ENCODE peak calls at places on chromosomes 5 and 9, in ten cellular contexts. W is transverse colon; D is CD8-positive, alpha-beta T cell; X is lower lobe of right lung; Y is prostate gland; B is psoas muscle; H is stomach; U is tibial artery; G is brain microvascular endothelial cell; A is tibial nerve. Q is an unnamed sample.

GRCh38 chr5:103546858-103547257 is 15.7 kb downstream of the NUDT12 start:
- DNase-seq in W (no peak), G (no peak), U (no peak), A (no peak), B (no peak), Y (no peak), X (no peak), H (no peak), D (no peak), Q (no peak)

GRCh38 chr5:14239951-14240350 is 96.8 kb downstream of the TRIO start:
- DNase-seq in G (no peak), B (no peak), U (no peak), Y (no peak), D (no peak), W (no peak), A (no peak), X (no peak), H (no peak), Q (no peak)

GRCh38 chr9:81381694-81382093 is 307.7 kb downstream of the TLE1 start:
- DNase-seq in W (no peak), A (no peak), X (no peak), Y (no peak), D (no peak), U (no peak), H (no peak), G (no peak), B (no peak), Q (no peak)

GRCh38 chr5:25345240-25345771 is 700.5 kb upstream of the CDH10 start:
- DNase-seq in U (no peak), X (no peak), B (no peak), D (no peak), W (no peak), H (no peak), G (no peak), A (no peak), Y (no peak), Q (no peak)

GRCh38 chr5:58893551-58893950 is 310.7 kb downstream of the RAB3C start:
- DNase-seq in D (no peak), Y (no peak), U (no peak), H (no peak), B (no peak), G (no peak), A (no peak), X (no peak), W (no peak), Q (no peak)

GRCh38 chr9:129459550-129460322 is 161.2 kb downstream of the C9orf50 start:
- DNase-seq in H (no peak), G (no peak), B (no peak), W (peak; percentile 33), Y (no peak), A (no peak), D (peak; percentile 58), U (no peak), X (no peak), Q (no peak)

GRCh38 chr9:3329361-3329760 is 196.4 kb downstream of the RFX3 start:
- DNase-seq in G (no peak), A (no peak), Y (no peak), X (no peak), U (no peak), B (no peak), H (no peak), D (no peak), W (no peak), Q (no peak)

GRCh38 chr5:160287378-160288051 is 24.8 kb downstream of the CCNJL start:
- DNase-seq in A (no peak), B (peak; percentile 63), W (peak; percentile 54), H (peak; percentile 92), D (no peak), Y (peak; percentile 22), X (peak; percentile 90), G (peak; percentile 11), U (no peak), Q (peak; percentile 70)

GRCh38 chr9:12935714-12936113 is 160.9 kb downstream of the LURAP1L start:
- DNase-seq in X (no peak), H (no peak), U (no peak), Y (no peak), W (no peak), B (no peak), G (peak; percentile 63), D (no peak), A (no peak), Q (no peak)

GRCh38 chr5:40570408-40571129 is 109.1 kb upstream of the PTGER4 start:
- DNase-seq in W (no peak), H (no peak), U (no peak), A (no peak), D (no peak), X (no peak), B (no peak), G (peak; percentile 76), Y (no peak), Q (no peak)

GRCh38 chr5:118687085-118687484 is 301.3 kb downstream of the DTWD2 start:
- DNase-seq in H (no peak), D (no peak), Y (no peak), G (no peak), B (no peak), X (no peak), A (no peak), W (no peak), U (no peak), Q (no peak)

GRCh38 chr5:177512736-177513380 is 3.2 kb upstream of the DOK3 start:
- DNase-seq in H (no peak), B (no peak), X (no peak), W (no peak), U (no peak), A (no peak), D (no peak), G (no peak), Y (no peak), Q (no peak)

GRCh38 chr5:177514541-177514940 is 2.2 kb downstream of the DDX41 start:
- DNase-seq in X (no peak), G (no peak), Y (no peak), H (no peak), W (no peak), U (no peak), B (no peak), A (no peak), D (no peak), Q (no peak)

GRCh38 chr5:177516601-177517568 is at the start of gene DDX41:
- DNase-seq in A (peak; percentile 94), B (peak; percentile 99), H (peak; percentile 97), X (peak; percentile 98), U (peak; percentile 97), Y (peak; percentile 98), W (peak; percentile 98), D (peak; percentile 95), G (peak; percentile 98), Q (peak; percentile 95)

GRCh38 chr5:177513500-177513899 is 3.3 kb downstream of the DDX41 start:
- DNase-seq in W (no peak), H (no peak), G (no peak), A (no peak), D (no peak), Y (no peak), X (no peak), B (no peak), U (no peak), Q (peak; percentile 52)

DNA sequence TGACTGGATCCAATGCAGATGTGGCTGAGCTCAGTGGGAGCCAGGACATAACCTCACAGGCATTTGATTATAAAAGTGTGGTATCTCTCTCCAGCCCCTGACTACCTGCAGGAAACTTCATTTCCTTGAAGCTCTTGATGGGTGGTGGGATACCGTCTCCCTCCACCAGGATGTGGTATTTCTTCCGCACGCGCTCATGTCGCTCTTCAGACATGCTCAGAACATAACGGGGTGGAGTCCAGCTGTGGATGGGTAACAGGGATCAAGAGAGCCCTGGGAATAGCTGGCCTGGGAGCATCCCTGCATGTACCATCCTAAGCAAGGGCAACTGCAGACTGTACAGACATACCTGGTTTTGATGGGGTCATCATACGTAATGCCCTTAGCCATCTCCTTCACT is 1.2 kb downstream of the DDX41 start:
- DNase-seq in G (no peak), D (no peak), H (no peak), A (no peak), U (no peak), X (no peak), W (no peak), Y (no peak), B (no peak), Q (no peak)
- H3K36me3 ChIP-seq in G (peaks cover 66% of the 10 kb centered on the region), D (peaks cover 43% of the 10 kb centered on the region), H (peaks cover 62% of the 10 kb centered on the region), A (peaks cover 69% of the 10 kb centered on the region), U (peaks cover 66% of the 10 kb centered on the region), X (peaks cover 69% of the 10 kb centered on the region), W (peaks cover 44% of the 10 kb centered on the region), Y (peaks cover 13% of the 10 kb centered on the region), B (peaks cover 72% of the 10 kb centered on the region), Q (no peaks in the 10 kb centered on the region)

GRCh38 chr5:31410089-31410488 is 121.8 kb downstream of the DROSHA start:
- DNase-seq in H (no peak), A (no peak), W (no peak), X (no peak), G (no peak), U (no peak), D (no peak), Y (no peak), B (no peak), Q (no peak)
- H3K36me3 ChIP-seq in H (peaks cover 90% of the 10 kb centered on the region), A (peaks cover 60% of the 10 kb centered on the region), W (peaks cover 38% of the 10 kb centered on the region), X (peaks cover 60% of the 10 kb centered on the region), G (peaks cover 19% of the 10 kb centered on the region), U (peaks cover 65% of the 10 kb centered on the region), D (peaks cover 16% of the 10 kb centered on the region), Y (no peaks in the 10 kb centered on the region), B (peaks cover 80% of the 10 kb centered on the region), Q (no peaks in the 10 kb centered on the region)

DNA sequence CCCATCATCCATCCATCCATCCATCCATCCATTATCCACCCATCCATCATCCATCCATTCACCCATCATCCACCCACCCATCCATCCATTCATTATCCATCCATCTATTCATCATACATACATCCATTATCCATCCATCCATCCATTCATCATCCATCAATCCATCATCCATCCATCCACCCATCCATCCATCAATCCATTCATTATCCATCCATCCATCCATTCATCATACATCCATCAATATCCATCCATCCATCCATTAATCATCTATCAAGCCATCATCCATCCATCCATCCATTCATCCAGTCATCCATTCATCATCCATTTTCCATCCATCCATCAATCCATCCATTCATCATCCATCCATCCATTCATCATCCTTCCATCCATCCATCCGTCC is 89.0 kb downstream of the NSG2 start:
- DNase-seq in W (no peak), X (no peak), Y (no peak), H (no peak), A (no peak), D (no peak), G (no peak), U (no peak), B (no peak), Q (no peak)
- H3K36me3 ChIP-seq in W (no peaks in the 10 kb centered on the region), X (no peaks in the 10 kb centered on the region), Y (no peaks in the 10 kb centered on the region), H (no peaks in the 10 kb centered on the region), A (no peaks in the 10 kb centered on the region), D (no peaks in the 10 kb centered on the region), G (no peaks in the 10 kb centered on the region), U (no peaks in the 10 kb centered on the region), B (no peaks in the 10 kb centered on the region), Q (no peaks in the 10 kb centered on the region)

DNA sequence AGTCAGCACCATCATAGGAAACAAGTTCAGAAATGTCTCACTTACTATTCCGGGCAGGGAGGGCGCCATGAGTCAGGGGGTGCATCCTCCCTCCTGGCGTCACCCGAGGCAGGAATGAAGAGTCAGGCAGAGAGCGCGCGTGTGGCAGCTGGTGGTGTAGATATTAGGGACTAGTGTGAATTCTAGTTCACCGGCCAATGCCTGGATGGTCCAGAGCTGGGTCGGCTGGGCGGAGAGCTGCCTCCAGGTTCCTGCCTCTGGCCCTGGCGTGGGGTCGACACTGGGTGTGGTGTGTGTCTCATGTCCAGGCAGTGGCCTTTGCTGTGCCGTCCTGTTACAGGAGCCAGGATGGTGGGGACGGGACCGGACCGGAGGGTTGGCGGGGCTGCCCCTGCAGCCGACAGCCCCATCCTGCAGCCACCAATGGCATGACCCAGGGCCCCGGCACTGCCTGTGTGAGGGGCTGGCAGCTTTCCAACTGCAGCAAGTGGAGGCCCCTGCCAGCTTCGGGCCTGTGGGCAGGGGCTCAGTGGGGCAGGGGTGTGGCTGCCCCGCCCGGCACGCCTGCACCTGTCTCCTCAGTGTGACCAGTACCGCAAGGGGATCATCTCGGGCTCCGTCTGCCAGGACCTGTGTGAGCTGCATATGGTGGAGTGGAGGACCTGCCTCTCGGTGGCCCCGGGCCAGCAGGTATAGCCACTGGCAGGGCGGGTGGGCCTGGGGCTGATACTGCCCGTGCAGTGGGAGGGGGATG is 9.1 kb downstream of the DIPK1B start:
- DNase-seq in A (no peak), U (no peak), W (no peak), D (no peak), X (no peak), G (peak; percentile 78), H (no peak), B (no peak), Y (no peak), Q (no peak)
- H3K36me3 ChIP-seq in A (peaks cover 58% of the 10 kb centered on the region), U (peaks cover 60% of the 10 kb centered on the region), W (peaks cover 22% of the 10 kb centered on the region), D (peaks cover 32% of the 10 kb centered on the region), X (peaks cover 60% of the 10 kb centered on the region), G (peaks cover 39% of the 10 kb centered on the region), H (peaks cover 55% of the 10 kb centered on the region), B (peaks cover 56% of the 10 kb centered on the region), Y (peaks cover 5% of the 10 kb centered on the region), Q (no peaks in the 10 kb centered on the region)